ENCODE peak calls at places on chromosomes 1 and 21, in ten cellular contexts. B is small intestine, E is OCI-M1, R is HT1080, P is A549, F is BE2C, V is lower lobe of right lung, K is NCI-H345, T is NCI-H2171 treated with DMSO at 0.1 percent for 48 hours, A is AG04450. S is an unnamed sample.

GRCh38 chr1:198232407-198232806 is 75.6 kb downstream of the NEK7 start:
- DNase-seq in B (no peak), E (no peak), R (no peak), P (no peak), F (no peak), V (no peak), K (no peak), T (no peak), A (no peak), S (no peak)

GRCh38 chr1:176579087-176579486 is 116.1 kb downstream of the PAPPA2 start:
- DNase-seq in B (no peak), E (no peak), R (no peak), P (no peak), F (no peak), V (no peak), K (no peak), T (no peak), A (no peak), S (no peak)

GRCh38 chr21:45465105-45465504 is 60.1 kb downstream of the COL18A1 start:
- DNase-seq in B (no peak), E (no peak), R (no peak), P (no peak), F (no peak), V (no peak), K (no peak), T (no peak), A (no peak), S (peak; percentile 37)

GRCh38 chr1:156524985-156525590 is 24.5 kb upstream of the MEF2D start:
- DNase-seq in B (no peak), E (peak; percentile 62), R (no peak), P (no peak), F (no peak), V (no peak), K (no peak), T (no peak), A (no peak), S (no peak)

GRCh38 chr1:210328032-210328745 is 513 bp upstream of the HHAT start:
- DNase-seq in B (no peak), E (no peak), R (no peak), P (no peak), F (peak; percentile 20), V (no peak), K (peak; percentile 4), T (peak; percentile 62), A (no peak), S (no peak)

GRCh38 chr1:89890085-89890754 is 69.4 kb downstream of the LRRC8D start:
- DNase-seq in B (peak; percentile 36), E (peak; percentile 67), R (peak; percentile 45), P (peak; percentile 96), F (peak; percentile 20), V (no peak), K (no peak), T (no peak), A (no peak), S (no peak)

GRCh38 chr1:180094705-180095280 is 59.9 kb upstream of the QSOX1 start:
- DNase-seq in B (no peak), E (no peak), R (no peak), P (no peak), F (no peak), V (no peak), K (no peak), T (no peak), A (peak; percentile 24), S (no peak)

GRCh38 chr21:45056917-45057560 is 17.3 kb upstream of the ADARB1 start:
- DNase-seq in B (no peak), E (no peak), R (no peak), P (no peak), F (no peak), V (no peak), K (no peak), T (no peak), A (no peak), S (no peak)

GRCh38 chr1:111878649-111879048 is 110.8 kb downstream of the KCND3 start:
- DNase-seq in B (no peak), E (no peak), R (no peak), P (no peak), F (no peak), V (no peak), K (no peak), T (no peak), A (no peak), S (no peak)

GRCh38 chr1:227899141-227899819 is 48.5 kb downstream of the WNT9A start:
- DNase-seq in B (no peak), E (no peak), R (no peak), P (no peak), F (peak; percentile 3), V (peak; percentile 24), K (no peak), T (no peak), A (no peak), S (peak; percentile 62)

S was measured in aorta.